ENCODE peak calls at places on chromosomes 12 and 14, in four cellular contexts. H is uterus, N is neural progenitor cell, R is left ventricle myocardium inferior. T is an unnamed sample. For H3K4me1, the result is how much of the 10 kb centered on the place peaks cover.

GRCh38 chr12:24470050-24470449 is 478.9 kb downstream of the BCAT1 start:
- DNase-seq in H (no peak), N (no peak), R (no peak), T (no peak)

GRCh38 chr12:6118891-6119568 is 5.4 kb downstream of the VWF start:
- DNase-seq in H (no peak), N (no peak), R (no peak), T (no peak)

GRCh38 chr12:100717733-100718067 is 76.9 kb upstream of the ANO4 start:
- DNase-seq in H (no peak), N (peak), R (no peak), T (no peak)

GRCh38 chr14:103008126-103008525 is 49.2 kb downstream of the CDC42BPB start:
- DNase-seq in H (no peak), N (no peak), R (no peak), T (no peak)

GRCh38 chr12:106128526-106129430 is 10.0 kb downstream of the NUAK1 start:
- DNase-seq in H (no peak), N (no peak), R (no peak), T (no peak)

GRCh38 chr12:121165316-121165715 is 32.6 kb downstream of the P2RX7 start:
- DNase-seq in H (no peak), N (no peak), R (no peak), T (no peak)

GRCh38 chr12:12486661-12487240 is 75.9 kb downstream of the DUSP16 start:
- DNase-seq in H (no peak), N (no peak), R (no peak), T (no peak)

GRCh38 chr12:96194901-96195844 is 998 bp downstream of the ELK3 start:
- DNase-seq in H (peak), N (peak), R (peak), T (no peak)

GRCh38 chr14:90839024-90839888 is 23.0 kb upstream of the TTC7B start:
- DNase-seq in H (peak), N (no peak), R (peak), T (peak)

GRCh38 chr12:87779016-87779415 is 250.2 kb downstream of the C12orf50 start:
- DNase-seq in H (no peak), N (no peak), R (no peak), T (no peak)

GRCh38 chr12:92759634-92760268 is 57.0 kb downstream of the PLEKHG7 start:
- DNase-seq in H (no peak), N (no peak), R (no peak), T (no peak)

GRCh38 chr12:121719926-121720414 is 7.4 kb downstream of the TMEM120B start:
- DNase-seq in H (peak), N (no peak), R (no peak), T (no peak)

GRCh38 chr14:65478596-65478995 is 66.1 kb downstream of the FUT8 start:
- DNase-seq in H (no peak), N (peak), R (no peak), T (no peak)

GRCh38 chr12:32140867-32141266 is 34.2 kb downstream of the BICD1 start:
- DNase-seq in H (no peak), N (no peak), R (no peak), T (no peak)
- H3K4me1 ChIP-seq in H (under half), N (half or more), R (under half), T (under half)

GRCh38 chr14:76101384-76101783 is 50.3 kb upstream of the GPATCH2L start:
- DNase-seq in H (no peak), N (no peak), R (no peak), T (no peak)

GRCh38 chr14:76104802-76105355 is 46.8 kb upstream of the GPATCH2L start:
- DNase-seq in H (no peak), N (no peak), R (no peak), T (no peak)

GRCh38 chr14:76098916-76099675 is 52.6 kb upstream of the GPATCH2L start:
- DNase-seq in H (no peak), N (no peak), R (no peak), T (no peak)

GRCh38 chr14:76098047-76098446 is 53.7 kb upstream of the GPATCH2L start:
- DNase-seq in H (no peak), N (no peak), R (no peak), T (no peak)

GRCh38 chr14:76101980-76102379 is 49.7 kb upstream of the GPATCH2L start:
- DNase-seq in H (no peak), N (no peak), R (no peak), T (no peak)
- TF ChIP-seq CTCF in H (no peak), N (peak), R (no peak), T (peak)

GRCh38 chr14:36057452-36058142 is 118.9 kb downstream of the PTCSC3 start:
- DNase-seq in H (no peak), N (no peak), R (no peak), T (no peak)

GRCh38 chr14:36055681-36056225 is 120.8 kb downstream of the PTCSC3 start:
- DNase-seq in H (no peak), N (no peak), R (no peak), T (no peak)

GRCh38 chr14:36054353-36055051 is 122.0 kb downstream of the PTCSC3 start:
- DNase-seq in H (peak), N (no peak), R (peak), T (no peak)

GRCh38 chr14:36055052-36055378 is 121.5 kb downstream of the PTCSC3 start:
- DNase-seq in H (no peak), N (no peak), R (no peak), T (no peak)

GRCh38 chr14:36056846-36057245 is 119.7 kb downstream of the PTCSC3 start:
- DNase-seq in H (no peak), N (no peak), R (no peak), T (no peak)
- H3K27ac ChIP-seq in H (no peak), N (no peak), R (no peak), T (no peak)

DNA sequence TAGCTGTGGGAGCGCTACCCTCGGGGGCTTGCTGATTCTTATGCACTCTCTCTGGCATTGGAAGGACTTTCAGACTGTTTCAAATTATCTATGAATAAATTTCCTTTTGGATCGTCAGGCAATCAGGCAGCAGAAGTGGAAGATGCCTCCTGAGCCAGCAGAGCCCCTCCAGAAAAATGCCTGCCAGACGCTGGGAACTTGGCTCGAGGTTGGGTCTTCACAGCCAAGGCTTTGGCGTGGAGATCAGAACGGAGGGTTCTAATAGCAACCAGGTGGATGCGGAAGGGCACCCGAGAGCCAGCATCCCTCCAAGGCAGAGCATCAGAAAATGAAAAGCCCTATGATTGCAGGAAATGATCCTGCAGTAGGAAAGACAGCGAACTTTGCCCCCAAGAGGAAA is 119.2 kb upstream of the RFLNA start:
- DNase-seq in H (no peak), N (no peak), R (no peak), T (no peak)
- H3K4me1 ChIP-seq in H (under half), N (under half), R (under half), T (under half)

GRCh38 chr12:108802666-108803036 is 54.7 kb downstream of the SSH1 start:
- DNase-seq in H (no peak), N (no peak), R (no peak), T (no peak)

GRCh38 chr12:108805136-108805535 is 52.2 kb downstream of the SSH1 start:
- DNase-seq in H (no peak), N (no peak), R (no peak), T (no peak)

GRCh38 chr12:108806350-108806749 is 51.0 kb downstream of the SSH1 start:
- DNase-seq in H (no peak), N (no peak), R (no peak), T (no peak)

GRCh38 chr12:108803428-108804105 is 53.8 kb downstream of the SSH1 start:
- DNase-seq in H (peak), N (peak), R (peak), T (peak)

DNA sequence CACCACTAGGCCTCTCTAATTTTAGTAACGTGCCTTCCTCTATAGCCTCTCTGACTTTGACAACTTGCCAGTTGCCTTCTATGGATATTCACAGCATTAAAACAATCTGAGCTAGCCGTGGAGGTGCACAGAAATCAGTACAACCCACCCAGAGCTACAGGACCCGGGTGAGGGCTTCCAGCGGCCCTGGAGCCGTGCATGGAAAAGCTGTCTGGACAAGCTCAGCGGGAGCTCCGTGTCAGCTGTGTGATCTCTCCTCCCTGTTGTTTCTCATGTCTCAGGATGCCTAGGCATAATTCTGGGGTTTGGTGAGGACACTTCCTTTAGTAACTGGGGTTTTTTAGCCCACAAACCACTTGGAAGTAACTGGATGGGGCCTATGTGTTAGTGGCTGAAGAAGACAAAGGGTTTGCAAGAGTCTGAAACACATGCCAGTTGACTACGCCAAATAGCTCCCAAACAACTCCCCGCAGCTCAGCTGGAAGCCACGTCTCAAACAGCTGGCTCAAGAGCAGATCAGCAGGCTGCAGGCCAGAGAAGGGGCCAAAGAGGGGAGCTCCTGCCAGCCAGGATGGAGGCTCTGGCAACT is 52.9 kb downstream of the SSH1 start:
- DNase-seq in H (peak), N (peak), R (peak), T (peak)
- TF ChIP-seq CTCF in H (no peak), N (no peak), R (no peak), T (no peak)

GRCh38 chr14:68503186-68503825 is 289.6 kb downstream of the ZFP36L1 start:
- DNase-seq in H (no peak), N (no peak), R (no peak), T (no peak)
- H3K27ac ChIP-seq in H (peak), N (no peak), R (no peak), T (no peak)

GRCh38 chr12:89945123-89945522 is 236.5 kb upstream of the ATP2B1 start:
- DNase-seq in H (no peak), N (no peak), R (no peak), T (no peak)
- H3K4me1 ChIP-seq in H (under half), N (under half), R (under half), T (under half)

GRCh38 chr14:50820786-50821185 is 10.2 kb downstream of the NIN start:
- DNase-seq in H (no peak), N (no peak), R (no peak), T (no peak)

GRCh38 chr14:50814161-50814560 is 16.8 kb downstream of the NIN start:
- DNase-seq in H (no peak), N (no peak), R (no peak), T (no peak)

GRCh38 chr14:50812856-50813543 is 18.0 kb downstream of the NIN start:
- DNase-seq in H (no peak), N (no peak), R (no peak), T (no peak)

GRCh38 chr14:50813544-50813863 is 17.5 kb downstream of the NIN start:
- DNase-seq in H (no peak), N (no peak), R (no peak), T (no peak)

GRCh38 chr14:50816419-50817047 is 14.4 kb downstream of the NIN start:
- DNase-seq in H (no peak), N (no peak), R (no peak), T (no peak)
- TF ChIP-seq CTCF in H (no peak), N (no peak), R (no peak), T (no peak)

GRCh38 chr12:3944620-3945019 is 71.4 kb upstream of the PARP11 start:
- DNase-seq in H (no peak), N (no peak), R (no peak), T (no peak)
- H3K27ac ChIP-seq in H (no peak), N (no peak), R (no peak), T (no peak)